ENCODE peak calls at places on chromosomes 11 and 22, in ten cellular contexts. C is mammary epithelial cell, M is neural progenitor cell, Q is GM23248, L is A549, I is HCT116, Z is OCI-LY7, S is neuronal stem cell, V is fibroblast of lung, U is H9. Y is an unnamed sample.

GRCh38 chr22:47195156-47195675 is 432.8 kb downstream of the TBC1D22A start:
- DNase-seq in Q (no peak), Z (no peak), S (no peak), C (no peak), U (no peak), V (no peak), L (no peak), I (no peak), M (no peak), Y (no peak)

GRCh38 chr22:44365196-44365802 is 52.5 kb upstream of the SHISAL1 start:
- DNase-seq in L (no peak), C (no peak), V (peak), Q (peak), S (no peak), Z (no peak), M (no peak), U (no peak), I (no peak), Y (no peak)

GRCh38 chr22:47012589-47013365 is 250.3 kb downstream of the TBC1D22A start:
- DNase-seq in Q (peak), U (no peak), I (no peak), V (peak), M (no peak), Z (no peak), C (no peak), L (no peak), S (no peak), Y (peak)

GRCh38 chr11:67698247-67698646 is 23.8 kb upstream of the ALDH3B2 start:
- DNase-seq in C (no peak), Q (peak), M (no peak), L (peak), U (peak), I (peak), Z (peak), S (no peak), V (no peak), Y (no peak)

GRCh38 chr11:45761659-45762058 is 43.3 kb upstream of the SLC35C1 start:
- DNase-seq in C (no peak), Q (no peak), I (no peak), U (no peak), V (no peak), M (no peak), L (no peak), Z (no peak), S (no peak), Y (no peak)

GRCh38 chr11:62556872-62557631 is 10.4 kb upstream of the AHNAK start:
- DNase-seq in V (no peak), C (no peak), S (no peak), I (no peak), L (no peak), U (no peak), Z (no peak), M (no peak), Q (peak), Y (peak)

GRCh38 chr11:3412837-3413236 is 33.9 kb upstream of the ZNF195 start:
- DNase-seq in V (no peak), I (no peak), U (no peak), M (no peak), Q (no peak), S (no peak), C (no peak), L (no peak), Z (no peak), Y (no peak)

GRCh38 chr22:26800858-26801257 is 143.5 kb downstream of the MIAT start:
- DNase-seq in C (no peak), I (no peak), Q (no peak), L (no peak), U (peak), Z (no peak), M (peak), V (peak), S (peak), Y (no peak)

GRCh38 chr22:22836635-22837034 is 51.0 kb upstream of the IGLL5 start:
- DNase-seq in M (no peak), L (no peak), Q (peak), C (peak), Z (no peak), U (no peak), V (no peak), S (no peak), I (no peak), Y (no peak)

GRCh38 chr11:34266090-34266912 is 91.5 kb downstream of the ABTB2 start:
- DNase-seq in Z (no peak), U (no peak), Q (peak), S (no peak), L (no peak), I (no peak), C (peak), V (peak), M (no peak), Y (peak)

GRCh38 chr11:95850137-95850536 is 59.8 kb downstream of the CEP57 start:
- DNase-seq in Z (no peak), U (no peak), I (no peak), C (no peak), L (no peak), S (no peak), M (no peak), V (peak), Q (peak), Y (peak)

GRCh38 chr22:49575703-49576081 is 252.0 kb downstream of the BRD1 start:
- DNase-seq in I (no peak), S (no peak), Q (no peak), U (peak), V (no peak), C (no peak), M (no peak), L (no peak), Z (no peak), Y (no peak)

GRCh38 chr11:30585892-30586250 is 282 bp downstream of the MPPED2 start:
- DNase-seq in V (no peak), Z (no peak), M (peak), I (no peak), Q (peak), C (no peak), U (peak), L (no peak), S (no peak), Y (no peak)

GRCh38 chr11:111846640-111847039 is 24.7 kb downstream of the ALG9 start:
- DNase-seq in C (no peak), Z (no peak), Q (peak), U (no peak), L (no peak), M (no peak), S (no peak), V (peak), I (no peak), Y (peak)

GRCh38 chr11:17244046-17244445 is 32.5 kb upstream of the NUCB2 start:
- DNase-seq in C (no peak), M (no peak), L (no peak), I (no peak), S (no peak), V (no peak), Q (no peak), Z (no peak), U (no peak), Y (no peak)

GRCh38 chr22:30195245-30196140 is 51.1 kb downstream of the LIF start:
- DNase-seq in C (peak), L (no peak), U (no peak), Q (peak), V (peak), I (no peak), S (no peak), M (no peak), Z (no peak), Y (peak)

GRCh38 chr11:131549099-131549498 is 178.7 kb downstream of the NTM start:
- DNase-seq in L (no peak), C (no peak), U (no peak), Q (no peak), M (no peak), Z (no peak), V (no peak), S (no peak), I (no peak), Y (no peak)

GRCh38 chr11:131544591-131544990 is 174.2 kb downstream of the NTM start:
- DNase-seq in M (peak), Z (no peak), I (no peak), V (no peak), C (no peak), U (peak), L (no peak), Q (peak), S (no peak), Y (no peak)

DNA sequence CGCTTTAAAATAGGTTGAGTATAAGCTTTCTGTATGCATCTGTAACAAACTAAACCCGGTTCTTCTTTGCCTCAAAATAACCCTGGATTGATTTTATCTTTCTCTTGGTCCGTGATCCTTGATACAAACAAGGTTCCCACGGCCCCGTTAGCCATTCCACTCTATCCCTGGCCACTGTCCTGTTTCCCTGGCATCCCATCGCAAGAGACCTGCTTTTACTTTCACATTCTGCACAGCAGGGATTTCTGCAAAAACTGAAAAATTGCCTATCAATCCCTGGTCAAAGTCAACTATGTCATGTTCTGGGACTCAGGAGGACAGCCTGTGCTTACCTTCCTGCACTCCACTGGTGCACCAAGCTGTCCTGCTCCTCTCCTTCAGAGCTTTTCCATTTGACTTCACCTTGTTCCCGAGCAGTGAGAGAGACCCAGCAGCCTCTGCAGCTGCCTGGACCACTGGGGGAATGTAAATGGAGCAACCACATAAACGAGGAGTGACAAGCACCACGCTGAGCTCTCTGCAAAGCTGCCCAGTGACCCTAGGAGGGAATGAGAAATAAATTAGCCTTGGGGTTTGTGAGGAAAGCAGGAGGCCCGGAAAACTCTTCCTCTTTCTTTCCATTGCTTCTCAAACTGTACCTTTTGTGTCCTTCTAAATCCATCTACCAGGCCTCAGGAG is 175.9 kb downstream of the NTM start:
- DNase-seq in Q (no peak), I (no peak), L (no peak), C (no peak), Z (no peak), U (peak), M (peak), V (peak), S (no peak), Y (no peak)
- H3K4me2 ChIP-seq in Q (no peak), I (no peak), L (no peak), C (no peak), Z (no peak), U (no peak), M (peak), V (peak), S (no peak), Y (no peak)

GRCh38 chr11:76587810-76588454 is 82.6 kb downstream of the LRRC32 start:
- DNase-seq in Q (no peak), C (no peak), U (no peak), L (no peak), I (no peak), S (no peak), V (no peak), Z (no peak), M (no peak), Y (peak)
- H3K4me2 ChIP-seq in Q (no peak), C (no peak), U (no peak), L (peak), I (no peak), S (no peak), V (no peak), Z (peak), M (no peak), Y (no peak)

DNA sequence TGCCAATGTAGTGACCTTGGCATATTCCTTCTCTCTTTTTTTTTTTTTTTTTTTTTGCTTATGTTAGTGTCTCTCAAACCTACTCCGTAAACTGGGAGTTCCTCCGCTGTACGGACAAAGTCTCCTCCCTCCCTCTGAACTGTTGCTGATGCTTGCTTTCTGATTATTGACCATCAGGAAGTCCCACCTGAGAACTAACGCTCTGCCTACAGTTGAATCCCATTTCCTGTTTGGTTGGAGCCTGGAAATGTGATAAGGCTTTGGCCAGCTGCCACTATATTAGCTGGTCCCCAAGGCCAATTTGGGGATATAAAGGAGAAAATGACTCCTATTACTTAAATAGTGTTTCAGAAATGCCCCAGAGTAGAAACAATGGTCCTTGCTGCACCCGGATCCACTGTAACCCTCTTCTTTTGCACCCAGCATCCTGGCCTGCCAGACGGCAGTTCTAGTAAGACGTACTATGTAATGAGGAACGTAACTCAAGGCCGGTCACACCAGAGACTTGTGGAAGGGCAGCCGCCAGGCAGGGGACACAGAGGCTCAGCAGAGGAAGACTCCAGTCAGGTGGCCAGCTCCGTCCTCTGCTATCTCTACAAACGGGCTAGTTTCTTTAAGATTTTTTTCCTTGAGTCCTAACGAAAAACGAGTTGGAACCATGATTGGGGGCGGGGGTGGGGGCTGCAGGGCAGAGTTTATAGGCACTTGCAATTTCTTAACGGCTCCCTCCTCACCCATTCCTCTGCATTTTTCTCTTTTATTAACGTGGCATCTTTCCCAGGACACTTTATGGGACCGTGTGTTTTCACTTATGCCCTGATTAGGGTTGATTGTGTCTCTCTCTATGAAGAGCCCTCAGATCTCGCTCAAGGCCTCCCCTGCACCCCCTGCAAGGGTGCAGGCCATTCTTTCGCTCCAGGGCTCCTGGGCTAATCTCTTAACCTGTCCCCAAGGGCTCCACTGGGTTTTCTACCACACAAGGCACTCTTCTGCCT is 72.8 kb upstream of the CDON start:
- DNase-seq in Q (peak), I (no peak), C (no peak), M (no peak), L (no peak), Z (no peak), U (no peak), S (no peak), V (no peak), Y (no peak)
- H3K4me2 ChIP-seq in Q (no peak), I (no peak), C (no peak), M (no peak), L (no peak), Z (no peak), U (no peak), S (no peak), V (no peak), Y (no peak)

DNA sequence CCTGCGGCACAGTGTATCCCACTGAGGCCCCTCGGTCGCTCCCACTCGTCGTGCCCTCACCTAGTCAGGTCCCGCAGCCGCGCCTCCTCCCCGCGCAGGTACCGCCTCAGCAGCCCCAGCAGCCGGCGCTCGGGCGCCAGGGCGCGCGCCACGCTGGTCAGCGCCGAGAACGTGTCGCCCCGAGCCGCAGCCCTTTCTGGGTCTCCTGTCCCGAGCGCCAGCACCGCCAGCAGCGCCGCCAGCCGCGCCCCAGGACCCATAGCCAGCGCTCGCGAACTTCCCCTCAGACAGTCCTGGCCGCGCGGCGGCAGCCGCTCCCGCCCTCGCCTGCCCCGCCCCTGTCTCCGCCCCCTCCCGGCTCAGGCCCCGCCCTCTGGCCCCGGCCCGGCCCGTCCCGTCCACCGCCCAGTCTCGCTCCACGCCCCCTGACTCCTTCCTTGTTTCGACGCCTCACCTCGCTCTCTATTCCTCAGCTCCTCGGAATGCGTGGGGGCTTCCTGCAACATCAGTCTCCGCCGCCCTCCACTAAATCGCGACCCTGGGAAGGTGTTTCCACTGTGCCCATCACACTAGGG is at the start of gene P4HA3:
- DNase-seq in Z (no peak), M (peak), Q (peak), C (peak), U (peak), L (peak), V (peak), S (peak), I (peak), Y (peak)
- H3K4me2 ChIP-seq in Z (no peak), M (peak), Q (peak), C (peak), U (peak), L (peak), V (peak), S (peak), I (peak), Y (peak)

GRCh38 chr11:127274328-127274676 is 273.7 kb upstream of the KIRREL3 start:
- DNase-seq in Z (no peak), S (no peak), M (no peak), I (no peak), U (no peak), C (peak), L (no peak), Q (no peak), V (no peak), Y (peak)

GRCh38 chr11:127275771-127276170 is 275.2 kb upstream of the KIRREL3 start:
- DNase-seq in Q (no peak), L (no peak), Z (no peak), I (no peak), M (no peak), S (no peak), C (no peak), V (no peak), U (no peak), Y (no peak)

GRCh38 chr11:127270848-127271247 is 270.3 kb upstream of the KIRREL3 start:
- DNase-seq in Z (no peak), M (no peak), U (no peak), S (no peak), V (no peak), L (no peak), Q (no peak), I (no peak), C (no peak), Y (no peak)

GRCh38 chr11:127268956-127269355 is 268.4 kb upstream of the KIRREL3 start:
- DNase-seq in I (no peak), V (no peak), M (no peak), Q (no peak), C (no peak), S (no peak), U (no peak), L (no peak), Z (no peak), Y (no peak)

GRCh38 chr11:127273593-127274327 is 273.2 kb upstream of the KIRREL3 start:
- DNase-seq in I (no peak), M (no peak), V (no peak), S (no peak), Z (no peak), C (no peak), Q (no peak), U (no peak), L (no peak), Y (no peak)
- H3K4me2 ChIP-seq in I (no peak), M (no peak), V (no peak), S (no peak), Z (no peak), C (no peak), Q (no peak), U (no peak), L (no peak), Y (no peak)